ENCODE peak calls at places on chromosome 19, in six cellular contexts. M is A549, U is H1, L is stomach, N is ovary, P is esophagus muscularis mucosa. F is an unnamed sample.

GRCh38 chr19:51018745-51019543 is 565 bp downstream of the KLK10 start:
- DNase-seq in N (peak), L (peak), U (peak), M (no peak), P (no peak), F (no peak)

GRCh38 chr19:10544753-10545251 is 1.1 kb downstream of the ATG4D start:
- DNase-seq in U (no peak), M (no peak), N (no peak), L (no peak), P (no peak), F (no peak)

GRCh38 chr19:7868326-7868670 is 5.9 kb downstream of the PRR36 start:
- DNase-seq in L (peak), M (no peak), N (peak), P (no peak), U (no peak), F (no peak)

GRCh38 chr19:12721656-12722565 is 1.8 kb downstream of the TNPO2 start:
- DNase-seq in U (peak), P (peak), L (peak), N (peak), M (peak), F (no peak)

GRCh38 chr19:49590971-49591730 is at the start of gene PRR12:
- DNase-seq in P (peak), M (peak), L (peak), N (peak), U (peak), F (no peak)

GRCh38 chr19:55536951-55537740 is at the start of gene SBK2:
- DNase-seq in L (no peak), M (no peak), U (peak), P (no peak), N (no peak), F (no peak)

GRCh38 chr19:42090687-42091086 is 14.7 kb downstream of the ZNF574 start:
- DNase-seq in U (no peak), N (no peak), L (no peak), M (no peak), P (no peak), F (no peak)

GRCh38 chr19:6476155-6476895 is 5.3 kb downstream of the DENND1C start:
- DNase-seq in N (peak), P (no peak), M (peak), U (peak), L (peak), F (no peak)

GRCh38 chr19:10712041-10712440 is 5.8 kb upstream of the DNM2 start:
- DNase-seq in N (no peak), M (no peak), L (no peak), P (no peak), U (peak), F (no peak)

GRCh38 chr19:10471909-10472308 is 31.2 kb downstream of the KEAP1 start:
- DNase-seq in L (no peak), N (no peak), M (peak), P (no peak), U (no peak), F (no peak)

GRCh38 chr19:38707512-38708114 is 36.7 kb downstream of the CAPN12 start:
- DNase-seq in U (no peak), M (no peak), L (peak), P (no peak), N (no peak), F (no peak)

GRCh38 chr19:47623921-47624391 is 15.0 kb downstream of the BICRA start:
- DNase-seq in M (no peak), U (no peak), N (no peak), P (no peak), L (no peak), F (no peak)

GRCh38 chr19:40006273-40006691 is 9.4 kb downstream of the ZNF546 start:
- DNase-seq in U (no peak), N (no peak), P (no peak), L (no peak), M (peak), F (no peak)

GRCh38 chr19:30371960-30372824 is at the start of gene ZNF536:
- DNase-seq in M (no peak), P (no peak), U (no peak), N (no peak), L (peak), F (no peak)

GRCh38 chr19:51887522-51888498 is at the start of gene ZNF577:
- DNase-seq in L (peak), M (no peak), P (peak), U (peak), N (peak), F (peak)

GRCh38 chr19:50909240-50910070 is 1.7 kb downstream of the KLK4 start:
- DNase-seq in P (no peak), U (peak), M (peak), N (no peak), L (peak), F (peak)

GRCh38 chr19:35734889-35735288 is 7.4 kb downstream of the IGFLR1 start:
- DNase-seq in P (no peak), M (no peak), N (no peak), U (no peak), L (no peak), F (no peak)

GRCh38 chr19:45187421-45188100 is 9.0 kb downstream of the BLOC1S3 start:
- DNase-seq in U (peak), L (no peak), N (no peak), M (peak), P (no peak), F (no peak)

GRCh38 chr19:32296694-32297093 is 48.7 kb upstream of the ZNF507 start:
- DNase-seq in M (no peak), L (no peak), U (no peak), N (no peak), P (peak), F (no peak)

GRCh38 chr19:50320051-50320450 is 9.1 kb downstream of the KCNC3 start:
- DNase-seq in U (no peak), N (no peak), L (no peak), P (no peak), M (no peak), F (no peak)

GRCh38 chr19:14135355-14135754 is 1.0 kb downstream of the ASF1B start:
- DNase-seq in U (no peak), P (no peak), L (no peak), N (no peak), M (no peak), F (no peak)

GRCh38 chr19:13718733-13719132 is 45.6 kb upstream of the MRI1 start:
- DNase-seq in U (no peak), P (no peak), L (no peak), N (no peak), M (peak), F (no peak)

GRCh38 chr19:10808937-10809655 is 26.9 kb downstream of the TMED1 start:
- DNase-seq in N (no peak), L (peak), M (no peak), P (no peak), U (no peak), F (no peak)

GRCh38 chr19:29873024-29873800 is 61.4 kb downstream of the CCNE1 start:
- DNase-seq in U (peak), L (peak), N (peak), M (peak), P (no peak), F (peak)

GRCh38 chr19:41995959-41996797 is 2.1 kb upstream of the ATP1A3 start:
- DNase-seq in L (no peak), M (peak), P (no peak), U (peak), N (no peak), F (no peak)

GRCh38 chr19:51808333-51808986 is 13.5 kb downstream of the FPR3 start:
- DNase-seq in M (no peak), N (no peak), U (no peak), L (no peak), P (no peak), F (no peak)

GRCh38 chr19:22422220-22422619 is at the start of gene ZNF98:
- DNase-seq in P (no peak), U (no peak), L (no peak), N (no peak), M (no peak), F (no peak)
- H3K4me3 ChIP-seq in P (peak), U (no peak), L (no peak), N (no peak), M (no peak), F (no peak)

DNA sequence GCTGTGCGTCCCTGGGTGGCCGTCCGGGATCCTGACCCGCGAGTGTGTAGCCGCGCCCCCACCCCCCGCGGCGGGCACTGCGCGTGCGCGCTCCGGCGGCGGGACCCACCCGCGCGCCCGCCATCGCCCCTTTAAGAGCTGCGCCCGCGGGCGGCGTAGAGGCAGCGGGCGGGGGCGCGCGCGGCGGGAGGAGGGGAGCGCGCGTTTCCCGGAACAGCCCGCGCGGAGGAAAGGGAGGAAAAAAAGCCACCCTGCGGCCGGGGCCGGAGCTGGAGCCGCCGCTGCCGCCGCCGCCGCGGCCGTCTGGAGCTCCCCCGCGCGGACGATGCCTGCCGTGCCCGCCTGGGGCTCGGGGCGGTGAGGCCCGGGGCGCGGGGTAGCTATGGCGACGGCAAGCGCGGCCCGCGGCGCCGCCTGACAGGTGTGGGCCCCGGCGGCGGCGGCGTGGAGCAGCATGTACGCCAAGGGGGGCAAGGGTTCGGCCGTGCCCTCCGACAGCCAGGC is at the start of gene SSBP4:
- DNase-seq in U (peak), L (peak), N (peak), P (no peak), M (no peak), F (peak)
- TF ChIP-seq CTCF in U (peak), L (peak), N (no peak), P (peak), M (peak), F (peak)

DNA sequence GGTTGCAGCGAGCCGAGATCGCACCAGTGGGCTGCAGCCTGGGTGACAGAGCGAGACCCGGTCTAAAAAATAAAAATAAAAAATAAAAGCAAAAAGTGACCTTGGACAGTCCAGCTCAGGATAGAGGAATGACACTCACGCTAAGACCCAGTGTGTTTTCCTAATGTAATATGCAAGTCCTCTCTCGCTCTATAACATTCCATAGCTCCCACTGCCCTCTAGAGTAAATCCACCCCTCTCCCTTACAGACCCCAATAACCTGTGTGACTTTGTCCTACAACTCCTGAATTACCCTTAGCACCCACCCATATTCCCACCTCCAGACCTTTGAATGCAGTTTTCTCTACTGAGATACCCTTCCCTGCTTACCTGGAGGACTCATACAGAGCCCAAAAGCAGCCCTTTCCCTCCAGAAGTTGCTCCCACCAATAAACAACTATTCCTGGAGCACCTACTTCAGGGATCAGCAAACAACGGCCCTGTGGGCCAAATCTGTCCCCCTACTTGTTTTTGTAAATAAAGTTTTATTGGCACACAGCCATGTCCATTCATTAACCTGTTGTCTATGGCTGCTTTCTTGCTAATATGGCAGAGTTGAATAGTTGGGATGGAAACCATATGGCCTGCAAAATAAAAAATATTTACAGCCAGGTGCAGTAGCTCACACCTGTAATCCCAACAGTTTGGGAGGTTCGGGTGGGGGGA is 39.8 kb upstream of the PTPRS start:
- DNase-seq in L (no peak), P (no peak), U (no peak), N (no peak), M (no peak), F (no peak)
- TF ChIP-seq EP300 in L (no peak), P (no peak), U (no peak), N (no peak), M (no peak), F (no peak)

GRCh38 chr19:16325161-16325527 is 518 bp downstream of the KLF2 start:
- DNase-seq in N (peak), P (no peak), M (no peak), L (no peak), U (peak), F (no peak)
- H3K4me3 ChIP-seq in N (peak), P (peak), M (peak), L (peak), U (peak), F (peak)